ENCODE peak calls at places on chromosomes 4 and X, in four cellular contexts. One of them, this sample, is unnamed.
A peak's percentile ranks its signal among the peaks of the same experiment; 100 is the strongest.

GRCh38 chrX:71103110-71103983 is 3.2 kb downstream of the CXorf65 start:
- DNase-seq in AG09309: no peak
- DNase-seq in fibroblast of mammary gland: no peak
- DNase-seq in lower lobe of right lung: peak; percentile 46
- DNase-seq in this sample: no peak

GRCh38 chrX:123833387-123833786 is 26.5 kb upstream of the XIAP start:
- DNase-seq in AG09309: no peak
- DNase-seq in fibroblast of mammary gland: peak; percentile 53
- DNase-seq in lower lobe of right lung: no peak
- DNase-seq in this sample: no peak

GRCh38 chr4:105369988-105370387 is 103.9 kb downstream of the PPA2 start:
- DNase-seq in AG09309: no peak
- DNase-seq in fibroblast of mammary gland: peak; percentile 14
- DNase-seq in lower lobe of right lung: no peak
- DNase-seq in this sample: no peak

GRCh38 chr4:41611881-41612871 is 74.2 kb downstream of the LIMCH1 start:
- DNase-seq in AG09309: no peak
- DNase-seq in fibroblast of mammary gland: no peak
- DNase-seq in lower lobe of right lung: no peak
- DNase-seq in this sample: peak; percentile 82

GRCh38 chr4:76147454-76148141 is 599 bp downstream of the NUP54 start:
- DNase-seq in AG09309: no peak
- DNase-seq in fibroblast of mammary gland: peak; percentile 83
- DNase-seq in lower lobe of right lung: peak; percentile 72
- DNase-seq in this sample: peak; percentile 56

GRCh38 chr4:129344058-129344457 is 248.1 kb downstream of the C4orf33 start:
- DNase-seq in AG09309: no peak
- DNase-seq in fibroblast of mammary gland: peak; percentile 58
- DNase-seq in lower lobe of right lung: no peak
- DNase-seq in this sample: no peak

GRCh38 chrX:39809326-39809725 is 288.4 kb downstream of the BCOR start:
- DNase-seq in AG09309: no peak
- DNase-seq in fibroblast of mammary gland: peak; percentile 86
- DNase-seq in lower lobe of right lung: no peak
- DNase-seq in this sample: no peak

GRCh38 chr4:82044141-82044993 is 329.4 kb downstream of the HNRNPD start:
- DNase-seq in AG09309: no peak
- DNase-seq in fibroblast of mammary gland: peak; percentile 24
- DNase-seq in lower lobe of right lung: peak; percentile 81
- DNase-seq in this sample: no peak

GRCh38 chr4:112219826-112220366 is 11.7 kb upstream of the AP1AR start:
- DNase-seq in AG09309: no peak
- DNase-seq in fibroblast of mammary gland: no peak
- DNase-seq in lower lobe of right lung: no peak
- DNase-seq in this sample: no peak

GRCh38 chrX:46325312-46325877 is 219.8 kb downstream of the ZNF674 start:
- DNase-seq in AG09309: peak; percentile 18
- DNase-seq in fibroblast of mammary gland: peak; percentile 45
- DNase-seq in lower lobe of right lung: peak; percentile 52
- DNase-seq in this sample: peak; percentile 44

GRCh38 chr4:10164877-10165283 is 48.3 kb upstream of the WDR1 start:
- DNase-seq in AG09309: no peak
- DNase-seq in fibroblast of mammary gland: peak; percentile 52
- DNase-seq in lower lobe of right lung: no peak
- DNase-seq in this sample: no peak

GRCh38 chrX:69991685-69992084 is 58.1 kb downstream of the AWAT2 start:
- DNase-seq in AG09309: no peak
- DNase-seq in fibroblast of mammary gland: no peak
- DNase-seq in lower lobe of right lung: no peak
- DNase-seq in this sample: no peak

GRCh38 chrX:13026877-13027652 is 17.4 kb downstream of the FAM9C start:
- DNase-seq in AG09309: no peak
- DNase-seq in fibroblast of mammary gland: no peak
- DNase-seq in lower lobe of right lung: no peak
- DNase-seq in this sample: no peak

GRCh38 chr4:113810906-113811305 is 49.4 kb upstream of the CAMK2D start:
- DNase-seq in AG09309: peak; percentile 48
- DNase-seq in fibroblast of mammary gland: peak; percentile 80
- DNase-seq in lower lobe of right lung: no peak
- DNase-seq in this sample: peak; percentile 76

GRCh38 chr4:148730766-148731165 is 288.6 kb upstream of the NR3C2 start:
- DNase-seq in AG09309: no peak
- DNase-seq in fibroblast of mammary gland: no peak
- DNase-seq in lower lobe of right lung: no peak
- DNase-seq in this sample: no peak

GRCh38 chr4:105859233-105859632 is 36.0 kb upstream of the NPNT start:
- DNase-seq in AG09309: peak; percentile 33
- DNase-seq in fibroblast of mammary gland: peak; percentile 77
- DNase-seq in lower lobe of right lung: no peak
- DNase-seq in this sample: peak; percentile 16

GRCh38 chrX:137164329-137164728 is 130.5 kb upstream of the GPR101 start:
- DNase-seq in AG09309: no peak
- DNase-seq in fibroblast of mammary gland: no peak
- DNase-seq in lower lobe of right lung: no peak
- DNase-seq in this sample: no peak

GRCh38 chr4:158006973-158007372 is 165.9 kb downstream of the GASK1B start:
- DNase-seq in AG09309: no peak
- DNase-seq in fibroblast of mammary gland: peak; percentile 38
- DNase-seq in lower lobe of right lung: no peak
- DNase-seq in this sample: no peak

GRCh38 chrX:133884430-133885394 is 100.7 kb downstream of the GPC3 start:
- DNase-seq in AG09309: no peak
- DNase-seq in fibroblast of mammary gland: no peak
- DNase-seq in lower lobe of right lung: no peak
- DNase-seq in this sample: no peak

GRCh38 chrX:118807151-118808017 is 16.2 kb upstream of the ZCCHC12 start:
- DNase-seq in AG09309: peak; percentile 10
- DNase-seq in fibroblast of mammary gland: peak; percentile 58
- DNase-seq in lower lobe of right lung: no peak
- DNase-seq in this sample: peak; percentile 12

GRCh38 chr4:150005537-150005936 is 72.7 kb upstream of the DCLK2 start:
- DNase-seq in AG09309: no peak
- DNase-seq in fibroblast of mammary gland: no peak
- DNase-seq in lower lobe of right lung: no peak
- DNase-seq in this sample: no peak

GRCh38 chr4:20305976-20306375 is 54.3 kb downstream of the SLIT2 start:
- DNase-seq in AG09309: no peak
- DNase-seq in fibroblast of mammary gland: peak; percentile 55
- DNase-seq in lower lobe of right lung: no peak
- DNase-seq in this sample: peak; percentile 22
- TF ChIP-seq CTCF in AG09309: peak; percentile 42
- TF ChIP-seq CTCF in fibroblast of mammary gland: peak; percentile 45
- TF ChIP-seq CTCF in lower lobe of right lung: no peak
- TF ChIP-seq CTCF in this sample: peak; percentile 33

DNA sequence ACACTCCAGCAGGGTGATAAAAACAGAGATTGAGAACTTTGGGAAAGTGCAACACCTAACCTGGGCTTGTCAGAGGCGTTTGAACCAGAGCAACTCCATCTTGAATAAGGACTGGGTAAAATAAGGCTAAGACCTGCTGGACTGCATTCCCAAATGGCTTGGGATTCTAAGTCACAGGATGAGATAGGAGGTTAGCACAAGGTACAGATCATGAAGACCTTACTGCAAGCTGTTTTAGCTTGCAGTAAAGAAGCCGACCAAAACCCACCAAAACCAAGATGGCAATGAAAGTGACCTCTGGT is 43.9 kb downstream of the SCFD2 start:
- DNase-seq in AG09309: no peak
- DNase-seq in fibroblast of mammary gland: no peak
- DNase-seq in lower lobe of right lung: no peak
- DNase-seq in this sample: no peak
- H3K4me3 ChIP-seq in AG09309: no peak overlapping the region
- H3K4me3 ChIP-seq in fibroblast of mammary gland: no peak overlapping the region
- H3K4me3 ChIP-seq in lower lobe of right lung: no peak overlapping the region
- H3K4me3 ChIP-seq in this sample: no peak overlapping the region

GRCh38 chr4:186067757-186068385 is 1.1 kb upstream of the TLR3 start:
- DNase-seq in AG09309: peak; percentile 8
- DNase-seq in fibroblast of mammary gland: peak; percentile 57
- DNase-seq in lower lobe of right lung: peak; percentile 71
- DNase-seq in this sample: peak; percentile 5
- TF ChIP-seq CTCF in AG09309: peak; percentile 57
- TF ChIP-seq CTCF in fibroblast of mammary gland: peak; percentile 44
- TF ChIP-seq CTCF in lower lobe of right lung: peak; percentile 68
- TF ChIP-seq CTCF in this sample: peak; percentile 30

GRCh38 chrX:2697741-2698294 is 6.7 kb downstream of the CD99 start:
- DNase-seq in AG09309: no peak
- DNase-seq in fibroblast of mammary gland: peak; percentile 60
- DNase-seq in lower lobe of right lung: no peak
- DNase-seq in this sample: no peak
- H3K4me3 ChIP-seq in AG09309: no peak overlapping the region
- H3K4me3 ChIP-seq in fibroblast of mammary gland: no peak overlapping the region
- H3K4me3 ChIP-seq in lower lobe of right lung: peak overlapping the region; percentile 22
- H3K4me3 ChIP-seq in this sample: no peak overlapping the region

This sample was measured in astrocyte of the cerebellum.